ENCODE peak calls at places on chromosomes 5 and 9, in four cellular contexts. One of them, this sample, is unnamed.

GRCh38 chr5:137753227-137753985 is 757 bp downstream of the HNRNPA0 start:
- DNase-seq in AG04450: no peak
- DNase-seq in activated B cell treated with CpG ODN at 0.5 μM for 24 hours: peak; percentile 46
- DNase-seq in lower leg skin: peak; percentile 90
- DNase-seq in this sample: no peak

GRCh38 chr5:91641730-91642350 is 258.7 kb upstream of the ARRDC3 start:
- DNase-seq in lower leg skin: no peak
- DNase-seq in activated B cell treated with CpG ODN at 0.5 μM for 24 hours: no peak
- DNase-seq in AG04450: peak; percentile 3
- DNase-seq in this sample: peak; percentile 5

GRCh38 chr5:80141147-80141671 is 106.1 kb downstream of the THBS4 start:
- DNase-seq in activated B cell treated with CpG ODN at 0.5 μM for 24 hours: no peak
- DNase-seq in lower leg skin: peak; percentile 94
- DNase-seq in AG04450: no peak
- DNase-seq in this sample: peak; percentile 37

GRCh38 chr5:134554319-134555222 is 29.1 kb downstream of the JADE2 start:
- DNase-seq in AG04450: peak; percentile 48
- DNase-seq in activated B cell treated with CpG ODN at 0.5 μM for 24 hours: peak; percentile 60
- DNase-seq in lower leg skin: no peak
- DNase-seq in this sample: peak; percentile 99

GRCh38 chr5:35362772-35363171 is 132.5 kb upstream of the PRLR start:
- DNase-seq in lower leg skin: no peak
- DNase-seq in activated B cell treated with CpG ODN at 0.5 μM for 24 hours: no peak
- DNase-seq in AG04450: no peak
- DNase-seq in this sample: no peak

GRCh38 chr5:90390933-90391332 is 18.6 kb downstream of the CETN3 start:
- DNase-seq in AG04450: no peak
- DNase-seq in activated B cell treated with CpG ODN at 0.5 μM for 24 hours: no peak
- DNase-seq in lower leg skin: no peak
- DNase-seq in this sample: no peak

GRCh38 chr5:43192558-43193170 is 639 bp downstream of the NIM1K start:
- DNase-seq in lower leg skin: no peak
- DNase-seq in activated B cell treated with CpG ODN at 0.5 μM for 24 hours: peak; percentile 29
- DNase-seq in AG04450: no peak
- DNase-seq in this sample: no peak

GRCh38 chr5:31867219-31867618 is 228.3 kb downstream of the PDZD2 start:
- DNase-seq in AG04450: no peak
- DNase-seq in lower leg skin: peak; percentile 40
- DNase-seq in activated B cell treated with CpG ODN at 0.5 μM for 24 hours: no peak
- DNase-seq in this sample: no peak

GRCh38 chr5:111563041-111563822 is 50.9 kb upstream of the STARD4 start:
- DNase-seq in activated B cell treated with CpG ODN at 0.5 μM for 24 hours: no peak
- DNase-seq in AG04450: peak; percentile 51
- DNase-seq in lower leg skin: no peak
- DNase-seq in this sample: peak; percentile 94

GRCh38 chr9:78365979-78366697 is 69.2 kb downstream of the PSAT1 start:
- DNase-seq in activated B cell treated with CpG ODN at 0.5 μM for 24 hours: no peak
- DNase-seq in lower leg skin: no peak
- DNase-seq in AG04450: no peak
- DNase-seq in this sample: no peak

GRCh38 chr5:83253731-83254130 is 176.4 kb downstream of the XRCC4 start:
- DNase-seq in activated B cell treated with CpG ODN at 0.5 μM for 24 hours: no peak
- DNase-seq in AG04450: no peak
- DNase-seq in lower leg skin: no peak
- DNase-seq in this sample: no peak

GRCh38 chr5:123665822-123666371 is 153.9 kb downstream of the CSNK1G3 start:
- DNase-seq in AG04450: no peak
- DNase-seq in activated B cell treated with CpG ODN at 0.5 μM for 24 hours: no peak
- DNase-seq in lower leg skin: no peak
- DNase-seq in this sample: no peak

GRCh38 chr9:113631811-113632665 is 168.5 kb downstream of the RGS3 start:
- DNase-seq in AG04450: no peak
- DNase-seq in lower leg skin: peak; percentile 70
- DNase-seq in activated B cell treated with CpG ODN at 0.5 μM for 24 hours: no peak
- DNase-seq in this sample: no peak

GRCh38 chr5:154395407-154396106 is 50.2 kb upstream of the SAP30L start:
- DNase-seq in activated B cell treated with CpG ODN at 0.5 μM for 24 hours: peak; percentile 22
- DNase-seq in AG04450: no peak
- DNase-seq in lower leg skin: no peak
- DNase-seq in this sample: no peak

GRCh38 chr5:33102551-33102950 is 338.2 kb upstream of the TARS1 start:
- DNase-seq in activated B cell treated with CpG ODN at 0.5 μM for 24 hours: no peak
- DNase-seq in lower leg skin: no peak
- DNase-seq in AG04450: no peak
- DNase-seq in this sample: no peak

GRCh38 chr9:86644315-86645034 is 290.3 kb upstream of the TUT7 start:
- DNase-seq in AG04450: no peak
- DNase-seq in activated B cell treated with CpG ODN at 0.5 μM for 24 hours: no peak
- DNase-seq in lower leg skin: no peak
- DNase-seq in this sample: no peak

GRCh38 chr5:145776886-145777285 is 58.3 kb downstream of the PRELID2 start:
- DNase-seq in AG04450: peak; percentile 11
- DNase-seq in activated B cell treated with CpG ODN at 0.5 μM for 24 hours: no peak
- DNase-seq in lower leg skin: no peak
- DNase-seq in this sample: peak; percentile 18
- TF ChIP-seq CTCF in AG04450: no peak
- TF ChIP-seq CTCF in activated B cell treated with CpG ODN at 0.5 μM for 24 hours: no peak
- TF ChIP-seq CTCF in lower leg skin: no peak
- TF ChIP-seq CTCF in this sample: no peak

DNA sequence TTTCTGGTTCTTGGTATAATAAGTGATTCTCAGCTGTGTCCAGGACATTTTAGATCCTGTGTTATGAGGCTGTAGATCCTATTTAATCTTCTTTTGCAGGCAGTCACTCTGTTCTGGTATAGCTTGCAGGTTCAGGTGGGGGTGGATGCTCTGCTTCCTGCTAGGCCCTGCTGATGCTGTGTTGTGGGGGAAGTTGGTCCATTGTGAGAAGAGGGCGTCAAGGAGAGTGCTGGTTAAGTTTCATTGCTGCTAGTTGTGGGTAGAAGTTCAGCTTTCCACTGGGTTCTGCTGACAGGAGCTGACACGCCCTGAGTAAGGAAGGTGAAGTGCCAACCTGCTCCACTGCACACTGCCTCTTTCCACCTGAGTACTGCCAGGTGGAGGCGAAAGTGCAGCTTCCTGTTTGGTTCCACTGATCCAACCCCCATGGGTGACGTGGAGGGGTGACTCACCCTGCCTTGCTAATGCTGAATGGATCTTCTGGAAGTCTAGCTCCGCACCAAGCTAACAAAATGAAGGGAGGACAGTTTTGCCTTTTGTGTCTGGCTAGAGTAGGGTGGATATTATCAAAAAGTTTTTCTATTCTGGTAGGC is 16.3 kb downstream of the NMRK1 start:
- DNase-seq in lower leg skin: no peak
- DNase-seq in activated B cell treated with CpG ODN at 0.5 μM for 24 hours: no peak
- DNase-seq in AG04450: no peak
- DNase-seq in this sample: no peak
- TF ChIP-seq CTCF in lower leg skin: no peak
- TF ChIP-seq CTCF in activated B cell treated with CpG ODN at 0.5 μM for 24 hours: no peak
- TF ChIP-seq CTCF in AG04450: no peak
- TF ChIP-seq CTCF in this sample: no peak

GRCh38 chr9:34376596-34377401 is at the start of gene MYORG:
- DNase-seq in lower leg skin: peak; percentile 98
- DNase-seq in activated B cell treated with CpG ODN at 0.5 μM for 24 hours: peak; percentile 94
- DNase-seq in AG04450: peak; percentile 27
- DNase-seq in this sample: no peak
- TF ChIP-seq CTCF in lower leg skin: no peak
- TF ChIP-seq CTCF in activated B cell treated with CpG ODN at 0.5 μM for 24 hours: no peak
- TF ChIP-seq CTCF in AG04450: no peak
- TF ChIP-seq CTCF in this sample: no peak

GRCh38 chr9:126661521-126662251 is 48.0 kb downstream of the LMX1B start:
- DNase-seq in activated B cell treated with CpG ODN at 0.5 μM for 24 hours: no peak
- DNase-seq in AG04450: no peak
- DNase-seq in lower leg skin: no peak
- DNase-seq in this sample: no peak
- TF ChIP-seq CTCF in activated B cell treated with CpG ODN at 0.5 μM for 24 hours: no peak
- TF ChIP-seq CTCF in AG04450: no peak
- TF ChIP-seq CTCF in lower leg skin: no peak
- TF ChIP-seq CTCF in this sample: no peak

GRCh38 chr5:1495525-1495897 is 28.2 kb downstream of the LPCAT1 start:
- DNase-seq in activated B cell treated with CpG ODN at 0.5 μM for 24 hours: no peak
- DNase-seq in lower leg skin: no peak
- DNase-seq in AG04450: no peak
- DNase-seq in this sample: no peak
- TF ChIP-seq CTCF in activated B cell treated with CpG ODN at 0.5 μM for 24 hours: no peak
- TF ChIP-seq CTCF in lower leg skin: no peak
- TF ChIP-seq CTCF in AG04450: no peak
- TF ChIP-seq CTCF in this sample: no peak